ENCODE peak calls at places on chromosomes 3 and 15, in four cellular contexts. P is mesendoderm, V is H9, A is H1. M is an unnamed sample.

GRCh38 chr3:135513106-135514063 is 452.1 kb upstream of the PPP2R3A start:
- DNase-seq in P (peak), V (peak), A (no peak), M (peak)

GRCh38 chr15:47414207-47414606 is 303.1 kb upstream of the SEMA6D start:
- DNase-seq in P (no peak), V (no peak), A (no peak), M (no peak)

GRCh38 chr3:143249014-143249413 is 129.4 kb downstream of the CHST2 start:
- DNase-seq in P (no peak), V (no peak), A (no peak), M (no peak)

GRCh38 chr3:48993834-48994233 is 3.8 kb downstream of the P4HTM start:
- DNase-seq in P (no peak), V (no peak), A (no peak), M (no peak)

GRCh38 chr15:28975766-28976179 is 90.0 kb downstream of the APBA2 start:
- DNase-seq in P (peak), V (peak), A (peak), M (peak)

GRCh38 chr15:68566377-68566954 is 12.3 kb upstream of the CORO2B start:
- DNase-seq in P (no peak), V (no peak), A (no peak), M (no peak)

GRCh38 chr15:63344737-63345390 is 36.8 kb downstream of the CA12 start:
- DNase-seq in P (no peak), V (no peak), A (no peak), M (peak)

GRCh38 chr3:114451561-114452018 is 157.8 kb downstream of the TIGIT start:
- DNase-seq in P (no peak), V (no peak), A (no peak), M (peak)

GRCh38 chr3:170961616-170962400 is 53.4 kb upstream of the EIF5A2 start:
- DNase-seq in P (peak), V (no peak), A (no peak), M (peak)

GRCh38 chr15:68343579-68344225 is 66.2 kb downstream of the FEM1B start:
- DNase-seq in P (no peak), V (peak), A (no peak), M (no peak)

GRCh38 chr3:111484666-111485065 is 57.3 kb upstream of the CD96 start:
- DNase-seq in P (no peak), V (no peak), A (no peak), M (peak)

GRCh38 chr15:99605490-99605931 is 39.7 kb downstream of the MEF2A start:
- DNase-seq in P (no peak), V (no peak), A (no peak), M (peak)

GRCh38 chr3:124082343-124082742 is 90.4 kb upstream of the ROPN1 start:
- DNase-seq in P (no peak), V (no peak), A (no peak), M (no peak)

GRCh38 chr3:62832569-62832968 is 42.6 kb downstream of the CADPS start:
- DNase-seq in P (no peak), V (no peak), A (no peak), M (no peak)

GRCh38 chr15:41870689-41871081 is 23.2 kb downstream of the SPTBN5 start:
- DNase-seq in P (no peak), V (no peak), A (no peak), M (peak)

GRCh38 chr3:160129459-160130061 is 95.7 kb upstream of the C3orf80 start:
- DNase-seq in P (no peak), V (no peak), A (no peak), M (peak)

GRCh38 chr3:43619593-43619992 is 2.2 kb downstream of the ANO10 start:
- DNase-seq in P (no peak), V (no peak), A (no peak), M (no peak)

GRCh38 chr3:67460841-67461240 is 193.6 kb downstream of the SUCLG2 start:
- DNase-seq in P (no peak), V (no peak), A (no peak), M (peak)

GRCh38 chr3:149572796-149573414 is 84.9 kb downstream of the WWTR1 start:
- DNase-seq in P (no peak), V (no peak), A (no peak), M (peak)

GRCh38 chr3:100900671-100901070 is 92.5 kb downstream of the ABI3BP start:
- DNase-seq in P (no peak), V (no peak), A (no peak), M (peak)

GRCh38 chr3:81442758-81443456 is 318.5 kb downstream of the GBE1 start:
- DNase-seq in P (no peak), V (no peak), A (no peak), M (no peak)

GRCh38 chr3:189172668-189173419 is 1.1 kb downstream of the TPRG1 start:
- DNase-seq in P (no peak), V (no peak), A (no peak), M (no peak)

GRCh38 chr3:46707601-46708011 is 6.4 kb downstream of the TMIE start:
- DNase-seq in P (no peak), V (no peak), A (no peak), M (no peak)

GRCh38 chr15:72319985-72320671 is at the start of gene CELF6:
- DNase-seq in P (peak), V (peak), A (peak), M (peak)

GRCh38 chr3:129481783-129482332 is 41.8 kb downstream of the IFT122 start:
- DNase-seq in P (peak), V (no peak), A (no peak), M (no peak)

GRCh38 chr3:135141092-135141491 is 346.0 kb downstream of the EPHB1 start:
- DNase-seq in P (no peak), V (no peak), A (no peak), M (no peak)

GRCh38 chr15:88256261-88257230 is at the start of gene NTRK3:
- DNase-seq in P (peak), V (peak), A (peak), M (no peak)

GRCh38 chr3:171284308-171285075 is 175.7 kb downstream of the TNIK start:
- DNase-seq in P (peak), V (no peak), A (no peak), M (peak)

GRCh38 chr3:129936757-129937156 is 37.8 kb upstream of the TRH start:
- DNase-seq in P (no peak), V (no peak), A (no peak), M (peak)

GRCh38 chr15:96362759-96363678 is 32.5 kb downstream of the NR2F2 start:
- DNase-seq in P (peak), V (peak), A (peak), M (no peak)

GRCh38 chr15:96367436-96368200 is 37.1 kb downstream of the NR2F2 start:
- DNase-seq in P (no peak), V (peak), A (peak), M (no peak)

GRCh38 chr15:96363692-96364091 is 33.2 kb downstream of the NR2F2 start:
- DNase-seq in P (no peak), V (no peak), A (no peak), M (no peak)

GRCh38 chr15:96366526-96366877 is 36.0 kb downstream of the NR2F2 start:
- DNase-seq in P (no peak), V (peak), A (peak), M (no peak)

GRCh38 chr15:96365781-96366525 is 35.5 kb downstream of the NR2F2 start:
- DNase-seq in P (no peak), V (peak), A (peak), M (no peak)
- H3K23ac ChIP-seq in P (no peak), V (no peak), A (no peak), M (no peak)

GRCh38 chr15:64690008-64690407 is 85.4 kb downstream of the RBPMS2 start:
- DNase-seq in P (no peak), V (no peak), A (no peak), M (no peak)

GRCh38 chr15:64694816-64695215 is 80.6 kb downstream of the RBPMS2 start:
- DNase-seq in P (no peak), V (no peak), A (no peak), M (no peak)

GRCh38 chr15:64690578-64691296 is 84.7 kb downstream of the RBPMS2 start:
- DNase-seq in P (no peak), V (no peak), A (no peak), M (no peak)

GRCh38 chr15:64693134-64693533 is 82.3 kb downstream of the RBPMS2 start:
- DNase-seq in P (no peak), V (no peak), A (no peak), M (peak)

GRCh38 chr15:64692166-64692565 is 83.2 kb downstream of the RBPMS2 start:
- DNase-seq in P (no peak), V (no peak), A (no peak), M (no peak)
- H3K56ac ChIP-seq in P (no peak), V (no peak), A (no peak), M (no peak)

GRCh38 chr15:39127925-39128617 is 452.8 kb upstream of the THBS1 start:
- DNase-seq in P (peak), V (peak), A (no peak), M (peak)
- H3K18ac ChIP-seq in P (no peak), V (no peak), A (no peak), M (peak)

DNA sequence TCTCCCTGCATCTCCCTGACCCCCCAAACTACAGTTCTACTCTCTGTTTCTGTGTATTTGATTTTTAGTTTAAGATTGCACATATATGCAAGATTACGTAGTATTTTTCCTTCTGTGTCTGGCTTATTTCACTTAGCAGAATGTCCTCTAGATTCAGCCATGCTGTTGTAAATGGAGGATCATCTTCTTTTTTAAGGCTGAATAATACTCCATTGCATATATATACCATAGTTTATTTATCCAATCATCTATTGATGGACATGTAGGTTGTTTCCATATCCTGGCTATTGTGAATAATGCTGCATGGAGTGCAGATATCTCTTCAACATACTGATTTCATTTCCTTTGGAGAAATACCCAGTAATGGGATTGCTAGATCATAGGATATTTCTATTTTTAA is 70.8 kb downstream of the RFTN1 start:
- DNase-seq in P (no peak), V (no peak), A (no peak), M (no peak)
- H3K23ac ChIP-seq in P (no peak), V (no peak), A (no peak), M (no peak)

DNA sequence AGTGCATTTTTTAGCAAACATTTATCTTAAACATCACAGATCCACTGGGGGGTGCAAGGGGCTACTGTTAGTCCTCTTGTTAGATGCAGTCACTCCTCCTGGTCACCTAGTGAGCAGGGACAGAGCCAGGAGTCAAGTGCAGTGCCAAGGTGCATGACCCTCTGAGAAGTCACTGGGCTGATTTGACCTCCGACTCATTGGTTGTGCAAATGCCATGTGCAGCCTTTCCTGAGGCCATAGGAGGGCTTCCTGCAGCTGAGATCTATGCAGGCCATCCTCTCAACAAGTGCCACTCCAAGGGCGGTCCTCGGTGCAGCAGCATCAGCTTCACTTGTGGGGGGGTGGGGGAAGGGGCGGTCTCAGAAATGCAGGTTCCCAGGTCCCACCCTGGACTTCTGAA is 60.2 kb downstream of the GPD1L start:
- DNase-seq in P (no peak), V (no peak), A (no peak), M (no peak)
- H3K56ac ChIP-seq in P (no peak), V (no peak), A (no peak), M (no peak)

DNA sequence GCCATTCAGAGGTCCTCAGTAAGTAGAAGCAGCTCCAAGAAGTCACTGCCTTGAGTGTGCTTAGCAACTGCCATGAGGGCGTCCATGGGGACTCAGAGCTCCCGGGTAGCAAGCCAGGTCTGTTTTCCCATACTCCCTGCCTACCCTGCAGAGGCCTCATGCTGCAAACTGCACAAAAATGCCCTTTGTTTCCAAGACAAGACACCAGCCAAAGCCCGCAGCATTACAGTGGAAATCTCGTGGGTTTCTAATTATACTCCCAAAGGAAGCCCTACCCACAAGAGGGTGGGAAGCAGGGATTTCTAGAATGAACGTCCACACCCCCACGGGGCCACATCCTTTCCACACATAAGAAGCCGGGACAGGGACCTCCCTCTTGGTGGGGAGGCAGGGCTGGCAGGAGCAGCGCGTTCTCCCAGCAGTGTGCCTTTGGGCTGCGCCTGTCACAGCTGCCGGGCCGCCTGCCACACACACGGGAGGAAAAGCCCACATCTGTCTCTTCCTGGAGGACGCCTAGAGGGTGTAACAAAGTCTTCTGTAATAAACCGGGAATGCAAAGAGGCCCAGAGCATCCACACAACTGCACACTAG is 31.1 kb downstream of the FAM174B start:
- DNase-seq in P (no peak), V (no peak), A (no peak), M (no peak)
- H3K18ac ChIP-seq in P (peak), V (no peak), A (no peak), M (no peak)

DNA sequence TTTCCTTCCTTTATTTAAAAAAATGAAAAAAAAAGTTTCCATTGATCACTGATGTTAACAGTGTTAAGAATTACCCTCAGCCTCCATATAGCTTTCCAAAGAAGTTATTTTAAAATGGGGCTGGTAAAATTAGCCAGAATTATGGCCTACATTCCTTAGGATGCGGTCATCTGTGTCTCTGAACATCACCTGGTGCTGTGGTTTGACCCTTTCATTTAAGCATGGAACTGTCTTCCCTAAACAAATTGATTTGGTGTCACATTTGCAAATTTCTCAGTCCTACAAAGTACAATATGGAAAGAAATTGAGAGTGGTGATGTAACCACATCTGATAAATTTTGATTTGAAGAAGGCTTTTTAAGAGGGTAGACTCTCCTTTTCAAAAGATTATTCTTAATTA is 40.3 kb upstream of the ZPLD1 start:
- DNase-seq in P (no peak), V (no peak), A (no peak), M (no peak)
- H3K23ac ChIP-seq in P (no peak), V (no peak), A (no peak), M (no peak)

M was measured in IMR-90.